ENCODE peak calls at places on chromosomes 2 and 18, in four cellular contexts. R is HepG2, Z is WTC11, L is K562. Q is an unnamed sample.

GRCh38 chr2:172137109-172137508 is 34.4 kb upstream of the DLX2 start:
- DNase-seq in R (no peak), Z (no peak), L (no peak), Q (no peak)

GRCh38 chr18:32548688-32549087 is 78.0 kb upstream of the GAREM1 start:
- DNase-seq in R (no peak), Z (no peak), L (no peak), Q (no peak)

GRCh38 chr2:101699191-101699938 is 1.9 kb downstream of the MAP4K4 start:
- DNase-seq in R (no peak), Z (no peak), L (no peak), Q (no peak)

GRCh38 chr18:37322497-37323035 is 243.0 kb downstream of the CELF4 start:
- DNase-seq in R (peak), Z (peak), L (peak), Q (no peak)

GRCh38 chr2:37472959-37473358 is 128.5 kb downstream of the QPCT start:
- DNase-seq in R (no peak), Z (no peak), L (no peak), Q (no peak)

GRCh38 chr2:199869653-199870052 is 18.7 kb upstream of the FTCDNL1 start:
- DNase-seq in R (no peak), Z (no peak), L (no peak), Q (no peak)

GRCh38 chr2:28329184-28329583 is 63.5 kb upstream of the FOSL2 start:
- DNase-seq in R (no peak), Z (no peak), L (no peak), Q (no peak)

GRCh38 chr2:28291811-28292455 is 100.7 kb upstream of the FOSL2 start:
- DNase-seq in R (no peak), Z (no peak), L (no peak), Q (no peak)

GRCh38 chr2:110105608-110106467 is 9.8 kb downstream of the MALL start:
- DNase-seq in R (peak), Z (no peak), L (no peak), Q (no peak)

GRCh38 chr2:63614983-63615945 is 26.5 kb downstream of the MDH1 start:
- DNase-seq in R (peak), Z (peak), L (peak), Q (no peak)

GRCh38 chr18:9643549-9643948 is 29.2 kb upstream of the PPP4R1 start:
- DNase-seq in R (peak), Z (peak), L (no peak), Q (no peak)

GRCh38 chr2:4412637-4413187 is 709.3 kb downstream of the DCDC2C start:
- DNase-seq in R (no peak), Z (no peak), L (no peak), Q (no peak)

GRCh38 chr2:212737773-212738172 is 199.2 kb upstream of the ERBB4 start:
- DNase-seq in R (no peak), Z (no peak), L (no peak), Q (no peak)
- TF ChIP-seq ETV6 in R (no peak), Z (no peak), L (no peak), Q (no peak)

DNA sequence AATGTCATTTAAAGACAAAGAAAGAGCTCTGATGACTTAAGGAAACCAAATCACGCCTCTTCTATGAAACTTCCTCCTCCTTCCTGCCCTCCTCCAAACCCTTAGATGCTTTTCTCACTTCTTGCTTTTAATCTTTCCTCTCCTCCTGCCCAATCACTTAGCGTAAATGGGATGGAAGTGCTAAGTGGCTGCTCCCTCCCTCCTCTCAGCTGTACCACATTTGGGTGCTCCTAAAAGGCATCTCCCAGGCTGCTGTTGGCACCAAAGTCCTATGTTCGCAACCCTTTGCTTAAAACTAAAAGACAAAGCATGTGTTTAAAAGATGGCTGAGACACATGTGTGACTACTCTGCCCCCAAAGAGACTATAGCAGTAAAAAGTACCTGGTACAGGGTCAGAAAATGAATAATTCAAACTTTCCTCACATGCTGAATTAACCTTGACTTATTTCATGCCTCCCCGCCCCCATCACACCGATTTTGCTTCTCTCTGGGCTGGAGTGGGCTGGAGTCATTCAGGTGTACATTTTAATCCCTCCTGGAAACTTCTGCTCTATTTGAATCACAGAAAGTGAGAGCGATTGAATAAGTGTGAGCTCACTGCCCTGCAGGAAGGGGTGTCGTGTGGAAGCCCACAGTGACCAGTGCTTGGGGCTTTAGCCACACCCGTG is 59.2 kb upstream of the KLF7 start:
- DNase-seq in R (no peak), Z (no peak), L (no peak), Q (no peak)
- TF ChIP-seq ETV6 in R (no peak), Z (no peak), L (no peak), Q (peak)

DNA sequence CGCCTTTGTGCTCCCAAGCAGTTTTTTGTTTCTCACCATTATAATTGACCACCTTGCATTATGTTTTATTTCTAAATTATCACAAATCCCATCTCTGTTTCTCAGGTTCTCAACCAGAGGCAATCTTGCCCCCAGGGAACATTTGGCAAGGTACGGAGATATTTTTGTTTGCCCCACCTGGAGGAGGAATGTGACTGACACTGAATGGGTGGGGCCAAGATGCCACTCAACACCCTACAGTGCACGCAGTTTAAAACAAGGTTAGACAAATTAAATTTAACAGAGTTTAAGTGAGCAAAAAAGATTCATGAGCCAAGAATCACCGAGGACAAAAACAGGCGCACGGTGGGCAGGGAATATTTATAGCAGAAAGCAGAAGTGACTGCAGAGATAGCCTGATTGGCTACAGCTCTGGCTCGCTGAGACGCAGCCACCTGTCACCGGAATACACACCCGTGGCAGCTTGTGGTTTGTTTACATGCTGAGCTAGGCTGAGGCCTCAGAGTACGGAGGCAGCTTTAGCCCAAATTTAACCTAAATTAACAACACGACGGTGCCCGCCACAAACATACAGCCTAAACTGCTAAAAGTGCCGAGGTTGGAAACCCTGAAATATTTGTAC is 150.0 kb upstream of the ALKAL2 start:
- DNase-seq in R (no peak), Z (no peak), L (no peak), Q (no peak)
- TF ChIP-seq ETV6 in R (no peak), Z (no peak), L (no peak), Q (no peak)

GRCh38 chr2:238635637-238636036 is 208.9 kb downstream of the ASB1 start:
- DNase-seq in R (no peak), Z (no peak), L (no peak), Q (no peak)
- TF ChIP-seq ETV6 in R (no peak), Z (no peak), L (no peak), Q (no peak)

GRCh38 chr2:134232868-134233732 is 20.8 kb upstream of the MGAT5 start:
- DNase-seq in R (no peak), Z (no peak), L (no peak), Q (no peak)
- TF ChIP-seq ETV6 in R (no peak), Z (no peak), L (no peak), Q (no peak)

GRCh38 chr18:48459016-48459415 is 49.8 kb upstream of the ZBTB7C start:
- DNase-seq in R (no peak), Z (no peak), L (no peak), Q (no peak)

GRCh38 chr18:48462510-48462909 is 53.3 kb upstream of the ZBTB7C start:
- DNase-seq in R (no peak), Z (no peak), L (no peak), Q (no peak)

GRCh38 chr18:48459471-48459870 is 50.3 kb upstream of the ZBTB7C start:
- DNase-seq in R (no peak), Z (no peak), L (no peak), Q (no peak)

GRCh38 chr18:48456838-48457237 is 47.7 kb upstream of the ZBTB7C start:
- DNase-seq in R (no peak), Z (no peak), L (no peak), Q (no peak)

GRCh38 chr18:48460929-48461583 is 51.9 kb upstream of the ZBTB7C start:
- DNase-seq in R (no peak), Z (no peak), L (no peak), Q (no peak)
- TF ChIP-seq ETV6 in R (no peak), Z (no peak), L (no peak), Q (no peak)

GRCh38 chr2:187971893-187972292 is 319.8 kb upstream of the GULP1 start:
- DNase-seq in R (no peak), Z (no peak), L (no peak), Q (no peak)
- TF ChIP-seq ETV6 in R (no peak), Z (no peak), L (no peak), Q (no peak)

GRCh38 chr18:26547302-26548143 is 830 bp downstream of the KCTD1 start:
- DNase-seq in R (no peak), Z (peak), L (no peak), Q (no peak)

GRCh38 chr18:26549103-26549485 is 741 bp upstream of the KCTD1 start:
- DNase-seq in R (no peak), Z (no peak), L (no peak), Q (no peak)

GRCh38 chr18:26551217-26551708 is 2.9 kb upstream of the KCTD1 start:
- DNase-seq in R (no peak), Z (no peak), L (no peak), Q (no peak)

GRCh38 chr18:26548144-26549102 is at the start of gene KCTD1:
- DNase-seq in R (peak), Z (peak), L (no peak), Q (no peak)

DNA sequence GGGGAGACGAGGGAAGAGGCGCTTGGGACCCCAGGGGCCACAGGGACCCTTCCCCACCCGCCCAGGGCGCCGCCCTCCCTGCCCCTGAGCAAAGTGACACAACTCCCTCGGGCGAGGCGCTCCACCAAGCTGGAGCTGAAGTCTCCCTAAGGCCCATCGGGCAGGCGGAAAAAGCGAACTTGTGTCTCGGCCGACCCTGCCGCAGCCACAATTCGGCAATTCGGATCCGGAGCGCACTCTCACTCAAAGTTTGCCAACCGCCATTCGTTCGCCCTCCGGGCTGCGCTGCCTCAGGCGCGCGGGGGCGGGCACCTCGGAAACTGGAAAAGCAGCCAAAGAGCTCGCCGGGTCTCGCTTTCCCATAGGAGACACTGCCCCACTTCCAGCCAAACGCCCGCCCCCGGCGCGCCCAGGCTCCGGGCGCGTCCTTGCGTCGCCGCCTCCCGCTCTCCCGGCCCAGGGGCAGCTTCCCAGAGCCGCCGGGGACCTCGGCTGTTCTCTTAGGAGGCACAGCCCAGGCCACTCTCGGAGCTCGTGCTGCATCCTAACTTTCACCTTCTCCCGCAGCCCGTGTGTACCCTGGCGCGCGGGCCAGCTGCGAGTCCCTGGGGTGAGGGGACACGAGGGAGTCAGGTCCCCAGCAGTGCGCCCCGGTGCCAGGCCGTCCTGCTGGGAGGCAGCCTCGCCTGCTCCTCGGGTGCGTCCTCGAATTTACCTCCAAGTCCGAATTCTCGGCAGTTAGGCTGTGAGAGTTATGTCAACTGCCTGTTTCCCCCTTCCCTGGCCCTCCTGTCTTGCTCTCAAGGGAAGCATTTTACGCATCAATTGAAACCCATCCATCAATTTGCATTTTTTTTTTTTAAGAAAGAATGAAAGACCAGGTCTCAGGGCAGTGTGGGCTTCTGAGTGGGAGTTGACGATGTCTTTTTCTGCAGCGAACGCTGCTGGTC is 1.4 kb upstream of the KCTD1 start:
- DNase-seq in R (peak), Z (peak), L (no peak), Q (no peak)
- TF ChIP-seq ETV6 in R (no peak), Z (no peak), L (no peak), Q (no peak)